ENCODE peak calls at places on chromosome 13, in eight cellular contexts. F is EL, K is PC-3, U is neuronal stem cell, C is germinal center, J is ecto neural progenitor cell, P is anterior cingulate cortex, D is WTC11. N is an unnamed sample.

GRCh38 chr13:101317986-101318523 is 98.3 kb downstream of the NALCN start:
- DNase-seq in C (no peak), F (no peak), J (no peak), K (no peak), D (no peak), U (no peak), P (no peak), N (no peak)

GRCh38 chr13:88162076-88162702 is 491.0 kb downstream of the SLITRK5 start:
- DNase-seq in J (no peak), P (no peak), D (no peak), F (no peak), K (no peak), C (no peak), U (no peak), N (no peak)

GRCh38 chr13:35780613-35781012 is 304.1 kb upstream of the MAB21L1 start:
- DNase-seq in C (no peak), U (no peak), F (no peak), D (no peak), P (no peak), J (no peak), K (no peak), N (no peak)

GRCh38 chr13:105177265-105177900 is 1358.1 kb downstream of the EFNB2 start:
- DNase-seq in U (no peak), F (no peak), K (no peak), C (no peak), P (no peak), D (no peak), J (no peak), N (peak)

GRCh38 chr13:71866173-71867091 is 572 bp downstream of the DACH1 start:
- DNase-seq in C (no peak), K (no peak), J (peak), U (no peak), D (peak), F (no peak), P (no peak), N (peak)

GRCh38 chr13:80149757-80150156 is 191.2 kb downstream of the SPRY2 start:
- DNase-seq in K (no peak), P (no peak), J (no peak), U (no peak), F (no peak), C (no peak), D (no peak), N (no peak)

GRCh38 chr13:32538234-32538620 is 368 bp downstream of the N4BP2L2 start:
- DNase-seq in J (no peak), K (no peak), P (peak), D (peak), C (peak), F (peak), U (no peak), N (no peak)

GRCh38 chr13:25816239-25816638 is 235.6 kb downstream of the SHISA2 start:
- DNase-seq in D (no peak), P (no peak), K (no peak), J (no peak), F (no peak), U (no peak), C (no peak), N (no peak)

GRCh38 chr13:105908581-105908980 is 626.9 kb downstream of the EFNB2 start:
- DNase-seq in C (no peak), U (no peak), F (peak), J (no peak), P (no peak), D (no peak), K (no peak), N (no peak)

GRCh38 chr13:26531751-26532150 is 25.7 kb upstream of the WASF3 start:
- DNase-seq in K (no peak), J (no peak), U (no peak), D (no peak), P (no peak), C (no peak), F (no peak), N (no peak)

GRCh38 chr13:47252627-47253026 is 355.8 kb upstream of the HTR2A start:
- DNase-seq in J (no peak), U (no peak), K (no peak), F (no peak), D (no peak), P (no peak), C (no peak), N (no peak)

GRCh38 chr13:94978516-94978915 is 266.2 kb upstream of the SOX21 start:
- DNase-seq in F (no peak), D (no peak), U (no peak), C (no peak), J (no peak), K (no peak), P (no peak), N (no peak)

GRCh38 chr13:39394811-39395685 is 207.9 kb downstream of the LHFPL6 start:
- DNase-seq in C (no peak), J (no peak), U (no peak), P (no peak), K (no peak), F (no peak), D (no peak), N (no peak)

GRCh38 chr13:74145249-74145970 is 11.2 kb upstream of the KLF12 start:
- DNase-seq in K (no peak), J (no peak), P (no peak), U (no peak), F (no peak), C (no peak), D (no peak), N (peak)

GRCh38 chr13:58792854-58793253 is 1161.3 kb downstream of the PCDH17 start:
- DNase-seq in C (no peak), F (no peak), J (no peak), K (no peak), P (no peak), U (no peak), D (no peak), N (no peak)

GRCh38 chr13:110387451-110388140 is 80.5 kb downstream of the COL4A2 start:
- DNase-seq in K (no peak), C (no peak), D (peak), F (peak), P (no peak), U (no peak), J (no peak), N (peak)

GRCh38 chr13:112783135-112783945 is 93.5 kb downstream of the ATP11A start:
- DNase-seq in K (no peak), C (no peak), P (no peak), F (no peak), D (no peak), J (no peak), U (no peak), N (no peak)

GRCh38 chr13:30124131-30124768 is 183.1 kb downstream of the KATNAL1 start:
- DNase-seq in C (no peak), U (no peak), F (no peak), K (no peak), J (no peak), P (no peak), D (no peak), N (no peak)

GRCh38 chr13:113566227-113566561 is 18.4 kb upstream of the TFDP1 start:
- DNase-seq in K (no peak), F (no peak), C (no peak), D (no peak), J (no peak), P (no peak), U (no peak), N (no peak)

GRCh38 chr13:79810671-79811070 is 329.7 kb downstream of the NDFIP2 start:
- DNase-seq in K (peak), P (no peak), J (no peak), C (no peak), U (no peak), D (no peak), F (peak), N (no peak)

GRCh38 chr13:83452292-83452950 is 429.9 kb downstream of the SLITRK1 start:
- DNase-seq in C (no peak), P (no peak), D (no peak), J (no peak), U (no peak), F (no peak), K (no peak), N (no peak)

GRCh38 chr13:35283856-35284255 is 192.6 kb downstream of the MAB21L1 start:
- DNase-seq in F (peak), P (no peak), J (no peak), C (no peak), U (no peak), K (peak), D (no peak), N (no peak)

GRCh38 chr13:27631665-27632064 is 10.0 kb downstream of the POLR1D start:
- DNase-seq in K (no peak), J (no peak), P (no peak), C (no peak), D (no peak), U (no peak), F (no peak), N (no peak)

GRCh38 chr13:50222569-50223332 is 207.5 kb downstream of the KCNRG start:
- DNase-seq in U (no peak), J (no peak), P (peak), K (peak), D (peak), C (no peak), F (peak), N (peak)

GRCh38 chr13:99085846-99086148 is 107.9 kb upstream of the DOCK9 start:
- DNase-seq in K (no peak), F (no peak), C (no peak), J (no peak), P (no peak), D (peak), U (no peak), N (no peak)

GRCh38 chr13:51444922-51445321 is 7.9 kb downstream of the INTS6 start:
- DNase-seq in J (no peak), C (no peak), U (no peak), K (peak), D (no peak), P (no peak), F (peak), N (no peak)

GRCh38 chr13:99995104-99995502 is 13.5 kb downstream of the ZIC2 start:
- DNase-seq in P (no peak), C (no peak), U (no peak), K (no peak), D (no peak), F (no peak), J (no peak), N (no peak)

GRCh38 chr13:76968041-76968440 is 19.7 kb downstream of the ACOD1 start:
- DNase-seq in D (no peak), J (no peak), P (no peak), K (no peak), U (no peak), C (no peak), F (no peak), N (no peak)